ENCODE peak calls at places on chromosomes 12 and 14, in four cellular contexts. T, S, O and H are unnamed samples.

GRCh38 chr12:123667771-123668170 is 3.1 kb upstream of the TCTN2 start:
- DNase-seq in T (no peak), O (no peak), S (no peak), H (no peak)

GRCh38 chr14:80637726-80638619 is 303.6 kb downstream of the CEP128 start:
- DNase-seq in O (no peak), T (no peak), S (no peak), H (no peak)

GRCh38 chr14:103014466-103015319 is 42.7 kb downstream of the CDC42BPB start:
- DNase-seq in S (no peak), T (no peak), O (no peak), H (no peak)

GRCh38 chr14:75578786-75579781 is 664 bp downstream of the FLVCR2 start:
- DNase-seq in T (no peak), O (no peak), S (no peak), H (no peak)

GRCh38 chr12:60278209-60278608 is 682.4 kb downstream of the SLC16A7 start:
- DNase-seq in S (no peak), T (no peak), O (no peak), H (no peak)

GRCh38 chr12:79373896-79374499 is 316.8 kb downstream of the PAWR start:
- DNase-seq in T (peak), O (peak), S (peak), H (no peak)

GRCh38 chr12:79933580-79934264 is 1.2 kb downstream of the PPP1R12A start:
- DNase-seq in O (peak), T (no peak), S (no peak), H (no peak)

GRCh38 chr12:13241833-13242232 is 45.3 kb downstream of the EMP1 start:
- DNase-seq in O (no peak), S (no peak), T (no peak), H (no peak)

GRCh38 chr12:68259318-68259940 is 6.0 kb upstream of the IL22 start:
- DNase-seq in O (peak), T (peak), S (no peak), H (peak)

GRCh38 chr12:91617830-91618229 is 435.2 kb upstream of the DCN start:
- DNase-seq in S (no peak), O (no peak), T (no peak), H (no peak)

GRCh38 chr14:63204407-63205280 is at the start of gene RHOJ:
- DNase-seq in O (no peak), S (no peak), T (no peak), H (no peak)

GRCh38 chr12:27821259-27821973 is 41.4 kb upstream of the MANSC4 start:
- DNase-seq in T (no peak), O (peak), S (peak), H (peak)

GRCh38 chr14:37746140-37746832 is 150.9 kb downstream of the TTC6 start:
- DNase-seq in T (no peak), O (no peak), S (no peak), H (no peak)

GRCh38 chr12:6871052-6871957 is 1.8 kb downstream of the SPSB2 start:
- DNase-seq in O (peak), T (peak), S (no peak), H (no peak)

GRCh38 chr14:104442107-104442551 is 137.4 kb upstream of the C14orf180 start:
- DNase-seq in T (no peak), O (peak), S (no peak), H (no peak)

GRCh38 chr14:102910442-102910841 is 12.0 kb upstream of the AMN start:
- DNase-seq in O (no peak), S (no peak), T (no peak), H (no peak)

GRCh38 chr12:132711169-132711843 is 664 bp downstream of the PGAM5 start:
- DNase-seq in S (peak), T (peak), O (peak), H (no peak)

GRCh38 chr12:60872219-60872618 is 1276.4 kb downstream of the SLC16A7 start:
- DNase-seq in O (no peak), T (no peak), S (no peak), H (no peak)

GRCh38 chr12:64678248-64678647 is 68.0 kb downstream of the RASSF3 start:
- DNase-seq in S (no peak), O (no peak), T (no peak), H (no peak)

GRCh38 chr12:106001105-106001489 is 137.7 kb downstream of the NUAK1 start:
- DNase-seq in T (no peak), S (no peak), O (no peak), H (no peak)

GRCh38 chr12:6363010-6363329 is 12.4 kb downstream of the SCNN1A start:
- DNase-seq in S (no peak), O (no peak), T (no peak), H (no peak)

GRCh38 chr12:130339946-130340345 is 2.3 kb downstream of the PIWIL1 start:
- DNase-seq in T (no peak), S (no peak), O (no peak), H (no peak)

GRCh38 chr12:100267603-100268281 is 765 bp downstream of the SCYL2 start:
- DNase-seq in S (no peak), O (peak), T (peak), H (no peak)

GRCh38 chr12:117035287-117035686 is 63.9 kb downstream of the TESC start:
- DNase-seq in O (no peak), T (no peak), S (no peak), H (no peak)

GRCh38 chr12:118704517-118704916 is 276.8 kb upstream of the SRRM4 start:
- DNase-seq in S (no peak), T (no peak), O (no peak), H (no peak)

GRCh38 chr12:113185180-113186032 is at the start of the genes DDX54 and RITA1:
- DNase-seq in T (peak), S (peak), O (peak), H (no peak)

GRCh38 chr14:23389396-23389795 is 12.6 kb downstream of the CMTM5 start:
- DNase-seq in O (no peak), T (no peak), S (no peak), H (no peak)

GRCh38 chr12:122437656-122438121 is 15.2 kb upstream of the CLIP1 start:
- DNase-seq in T (no peak), O (no peak), S (no peak), H (no peak)